ENCODE peak calls at places on chromosomes 1 and 21, in six cellular contexts. Q, S, U, M, Y and W are unnamed samples.

GRCh38 chr1:217590598-217590997 is 40.3 kb downstream of the GPATCH2 start:
- DNase-seq in Q (no peak), S (no peak), U (no peak), M (no peak), Y (no peak), W (no peak)

GRCh38 chr21:33026299-33026858 is 644 bp downstream of the OLIG2 start:
- DNase-seq in Q (no peak), S (no peak), U (no peak), M (no peak), Y (no peak), W (no peak)

GRCh38 chr1:28078680-28079626 is 9.5 kb downstream of the EYA3 start:
- DNase-seq in Q (peak; percentile 78), S (peak; percentile 88), U (no peak), M (no peak), Y (peak; percentile 27), W (peak; percentile 45)

GRCh38 chr1:28510350-28511223 is 4.7 kb downstream of the RCC1 start:
- DNase-seq in Q (peak; percentile 52), S (peak; percentile 52), U (no peak), M (no peak), Y (peak; percentile 43), W (peak; percentile 24)

GRCh38 chr1:200896571-200897187 is 2.0 kb downstream of the INAVA start:
- DNase-seq in Q (no peak), S (no peak), U (peak; percentile 95), M (no peak), Y (no peak), W (no peak)

GRCh38 chr1:163928080-163928479 is 606.3 kb downstream of the NUF2 start:
- DNase-seq in Q (no peak), S (no peak), U (no peak), M (no peak), Y (no peak), W (no peak)

GRCh38 chr1:1123581-1124507 is 8.0 kb upstream of the C1orf159 start:
- DNase-seq in Q (no peak), S (peak; percentile 15), U (no peak), M (no peak), Y (peak; percentile 9), W (no peak)

GRCh38 chr1:16204634-16205332 is 7.7 kb downstream of the ARHGEF19 start:
- DNase-seq in Q (peak; percentile 21), S (no peak), U (peak; percentile 53), M (no peak), Y (no peak), W (no peak)

GRCh38 chr1:53070621-53071020 is 8.6 kb downstream of the PODN start:
- DNase-seq in Q (no peak), S (no peak), U (no peak), M (no peak), Y (no peak), W (no peak)

GRCh38 chr1:76074321-76075187 is at the start of gene ST6GALNAC3:
- DNase-seq in Q (peak; percentile 79), S (peak; percentile 47), U (peak; percentile 81), M (peak; percentile 78), Y (peak; percentile 61), W (peak; percentile 86)

GRCh38 chr1:40625076-40625475 is 40.4 kb downstream of the RIMS3 start:
- DNase-seq in Q (no peak), S (no peak), U (peak; percentile 59), M (peak; percentile 36), Y (no peak), W (peak; percentile 39)

GRCh38 chr1:160428053-160428452 is 27.7 kb downstream of the VANGL2 start:
- DNase-seq in Q (no peak), S (no peak), U (no peak), M (no peak), Y (no peak), W (no peak)

GRCh38 chr1:91120421-91120820 is 98.6 kb upstream of the ZNF644 start:
- DNase-seq in Q (no peak), S (no peak), U (no peak), M (no peak), Y (no peak), W (peak; percentile 84)

GRCh38 chr1:23691499-23692307 is at the start of gene RPL11:
- DNase-seq in Q (peak; percentile 96), S (peak; percentile 97), U (peak; percentile 93), M (peak; percentile 90), Y (peak; percentile 98), W (peak; percentile 98)

GRCh38 chr1:209215826-209216225 is 367.7 kb upstream of the CAMK1G start:
- DNase-seq in Q (no peak), S (no peak), U (no peak), M (no peak), Y (no peak), W (no peak)

GRCh38 chr1:20785907-20786309 is 1.2 kb downstream of the HP1BP3 start:
- DNase-seq in Q (no peak), S (no peak), U (peak; percentile 47), M (no peak), Y (peak; percentile 11), W (no peak)

DNA sequence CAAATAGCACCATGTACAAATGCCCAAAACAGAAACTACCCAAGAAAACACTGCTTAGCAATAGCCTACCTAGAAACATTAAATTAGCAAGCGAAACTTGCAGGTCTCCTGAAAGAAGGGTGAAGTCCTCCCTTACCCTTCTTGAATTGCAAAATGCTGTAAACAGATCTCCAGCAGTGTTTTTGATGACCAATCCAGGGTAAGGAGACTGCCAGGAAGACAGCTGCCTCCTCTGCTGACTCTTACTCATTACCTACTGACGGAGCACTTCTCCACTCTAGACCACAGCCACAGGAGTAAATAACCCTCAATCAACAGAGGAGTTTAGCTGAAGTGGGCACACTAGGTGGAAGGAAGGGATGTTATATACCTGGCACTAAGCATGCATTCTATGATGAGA is 32.2 kb upstream of the GADD45A start:
- DNase-seq in Q (peak; percentile 53), S (peak; percentile 91), U (no peak), M (no peak), Y (peak; percentile 80), W (peak; percentile 65)
- H3K4me3 ChIP-seq in Q (no peak overlapping the region), S (no peak overlapping the region), U (no peak overlapping the region), M (no peak overlapping the region), Y (no peak overlapping the region), W (no peak overlapping the region)

DNA sequence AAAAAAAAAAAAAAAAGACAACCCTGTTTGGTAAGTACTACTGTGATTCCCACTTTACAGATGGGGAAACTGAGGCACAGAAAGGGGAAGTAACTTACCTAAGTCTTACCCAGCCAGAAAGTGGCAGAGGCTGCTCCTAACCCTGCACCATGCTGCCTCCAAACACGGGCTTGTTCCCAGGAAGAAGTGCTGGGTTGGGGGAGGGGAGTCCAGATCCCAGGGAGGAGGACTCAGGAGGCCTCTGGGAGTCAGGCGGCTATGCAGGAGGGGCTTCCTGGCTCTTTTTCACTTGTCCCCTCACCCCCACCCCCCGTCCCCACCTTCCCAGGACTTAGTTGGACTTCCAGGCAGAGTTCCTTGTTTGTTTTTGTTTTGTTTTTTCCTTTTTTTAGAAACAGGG is 23.9 kb downstream of the PIK3CD start:
- DNase-seq in Q (no peak), S (no peak), U (no peak), M (no peak), Y (no peak), W (no peak)
- H3K36me3 ChIP-seq in Q (no peaks in the 10 kb centered on the region), S (no peaks in the 10 kb centered on the region), U (no peaks in the 10 kb centered on the region), M (no peaks in the 10 kb centered on the region), Y (no peaks in the 10 kb centered on the region), W (no peaks in the 10 kb centered on the region)

GRCh38 chr21:44888581-44889550 is 15.4 kb upstream of the PTTG1IP start:
- DNase-seq in Q (no peak), S (no peak), U (no peak), M (peak; percentile 11), Y (no peak), W (no peak)
- H3K9me3 ChIP-seq in Q (no peaks in the 10 kb centered on the region), S (peaks cover 7% of the 10 kb centered on the region), U (no peaks in the 10 kb centered on the region), M (no peaks in the 10 kb centered on the region), Y (no peaks in the 10 kb centered on the region), W (no peaks in the 10 kb centered on the region)

DNA sequence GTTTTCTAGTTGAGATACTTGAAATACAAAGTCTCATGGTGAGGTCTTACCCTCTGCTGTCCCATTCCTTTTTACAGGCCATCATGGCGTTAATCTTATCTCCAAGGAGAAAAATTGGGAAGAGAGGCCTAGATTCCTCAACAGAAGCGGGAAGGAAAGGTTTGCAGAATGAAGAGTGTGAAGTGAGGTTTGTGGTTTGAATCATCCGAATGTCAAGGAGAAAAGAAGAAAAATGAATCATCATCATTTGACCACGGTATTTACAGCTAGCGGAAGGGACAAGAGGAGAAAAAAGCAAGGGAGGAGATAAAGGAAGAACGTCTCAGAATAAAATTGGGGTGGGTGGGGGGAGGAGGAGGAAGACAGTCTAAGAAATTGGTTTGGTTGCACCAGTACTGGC is 935 bp upstream of the COG2 start:
- DNase-seq in Q (no peak), S (peak; percentile 9), U (no peak), M (no peak), Y (no peak), W (no peak)
- H3K4me3 ChIP-seq in Q (no peak overlapping the region), S (no peak overlapping the region), U (no peak overlapping the region), M (no peak overlapping the region), Y (no peak overlapping the region), W (no peak overlapping the region)

GRCh38 chr21:45475797-45476570 is 66.3 kb downstream of the SLC19A1 start:
- DNase-seq in Q (no peak), S (no peak), U (no peak), M (peak; percentile 22), Y (no peak), W (no peak)

GRCh38 chr21:45476582-45476981 is 65.7 kb downstream of the SLC19A1 start:
- DNase-seq in Q (no peak), S (no peak), U (no peak), M (no peak), Y (no peak), W (no peak)

GRCh38 chr21:45478816-45479669 is 63.2 kb downstream of the SLC19A1 start:
- DNase-seq in Q (no peak), S (no peak), U (no peak), M (peak; percentile 8), Y (no peak), W (no peak)

GRCh38 chr21:45478115-45478801 is 64.0 kb downstream of the SLC19A1 start:
- DNase-seq in Q (peak; percentile 65), S (peak; percentile 49), U (peak; percentile 68), M (peak; percentile 70), Y (peak; percentile 72), W (peak; percentile 72)

DNA sequence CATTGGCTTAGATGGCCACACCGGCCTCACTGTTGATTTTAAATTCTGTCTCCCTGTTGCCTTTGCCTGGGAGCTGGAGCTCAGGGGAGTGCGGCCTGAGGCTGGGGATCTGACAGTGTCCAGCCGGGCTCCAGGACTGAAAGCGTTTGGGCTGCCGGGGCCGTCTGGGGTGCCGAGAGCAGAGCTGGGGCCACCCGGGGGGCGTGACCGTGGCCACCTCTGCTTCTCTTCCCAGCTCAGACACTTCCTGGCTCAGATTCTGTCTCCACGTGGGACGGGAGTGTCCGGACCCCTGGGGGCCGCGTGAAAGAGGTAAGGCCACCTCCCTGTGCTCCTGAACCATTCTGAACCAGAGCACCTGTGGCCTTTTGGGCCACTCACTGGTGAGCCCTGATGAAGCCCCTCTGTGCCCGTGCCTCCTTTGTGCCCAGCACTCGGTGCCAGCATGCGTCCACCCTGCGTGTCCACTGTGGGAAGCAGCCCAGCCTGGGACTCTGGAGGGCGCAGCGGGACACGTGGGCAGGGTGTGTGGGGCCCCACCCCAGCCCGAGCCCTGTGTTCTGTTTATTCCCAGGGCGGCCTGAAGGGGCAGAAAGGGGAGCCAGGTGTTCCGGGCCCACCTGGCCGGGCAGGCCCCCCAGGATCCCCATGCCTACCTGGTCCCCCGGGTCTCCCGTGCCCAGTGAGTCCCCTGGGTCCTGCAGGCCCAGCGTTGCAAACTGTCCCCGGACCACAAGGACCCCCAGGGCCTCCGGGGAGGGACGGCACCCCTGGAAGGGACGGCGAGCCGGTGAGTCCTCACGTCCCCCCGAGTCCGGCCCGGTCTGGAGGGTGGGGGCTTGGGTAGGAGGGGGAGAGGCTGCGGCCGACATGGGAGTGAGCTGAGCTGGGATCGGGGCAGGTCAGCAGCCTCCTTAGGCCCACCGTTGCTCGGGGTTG is 64.8 kb downstream of the SLC19A1 start:
- DNase-seq in Q (no peak), S (no peak), U (no peak), M (peak; percentile 13), Y (no peak), W (no peak)
- H3K36me3 ChIP-seq in Q (peaks cover 37% of the 10 kb centered on the region), S (peaks cover 74% of the 10 kb centered on the region), U (no peaks in the 10 kb centered on the region), M (peaks cover 24% of the 10 kb centered on the region), Y (peaks cover 16% of the 10 kb centered on the region), W (peaks cover 9% of the 10 kb centered on the region)